ENCODE peak calls at places on chromosomes 13 and 19, in four cellular contexts. P is Panc1, O is testis, F is hepatocyte. R is an unnamed sample. For H3K4me1, the result is how much of the 10 kb centered on the place peaks cover.

GRCh38 chr19:24054044-24054935 is 32.7 kb upstream of the ZNF254 start:
- DNase-seq in P (peak), O (no peak), F (peak), R (no peak)

GRCh38 chr13:107284168-107284567 is 716.2 kb upstream of the ARGLU1 start:
- DNase-seq in P (no peak), O (no peak), F (no peak), R (no peak)

GRCh38 chr13:34207872-34208271 is 389.9 kb downstream of the RFC3 start:
- DNase-seq in P (no peak), O (no peak), F (no peak), R (no peak)

GRCh38 chr13:72586519-72586918 is 140.9 kb downstream of the MZT1 start:
- DNase-seq in P (no peak), O (peak), F (peak), R (no peak)

GRCh38 chr13:105377452-105377851 is 1158.0 kb downstream of the EFNB2 start:
- DNase-seq in P (no peak), O (no peak), F (no peak), R (no peak)

GRCh38 chr13:97233499-97233898 is 11.4 kb downstream of the MBNL2 start:
- DNase-seq in P (no peak), O (no peak), F (peak), R (no peak)

GRCh38 chr13:99666146-99666805 is 165.0 kb downstream of the TM9SF2 start:
- DNase-seq in P (no peak), O (no peak), F (no peak), R (no peak)

GRCh38 chr13:110546933-110547332 is 14.6 kb downstream of the RAB20 start:
- DNase-seq in P (no peak), O (peak), F (peak), R (no peak)

GRCh38 chr13:46804391-46804815 is 7.4 kb upstream of the ESD start:
- DNase-seq in P (peak), O (no peak), F (no peak), R (no peak)

GRCh38 chr19:18501351-18501750 is 20.5 kb downstream of the ELL start:
- DNase-seq in P (no peak), O (no peak), F (no peak), R (no peak)

GRCh38 chr19:38650180-38650775 is 2.8 kb downstream of the ACTN4 start:
- DNase-seq in P (no peak), O (no peak), F (peak), R (no peak)

GRCh38 chr13:71148391-71148790 is 718.6 kb downstream of the DACH1 start:
- DNase-seq in P (no peak), O (no peak), F (no peak), R (no peak)

GRCh38 chr19:5214371-5214770 is 126.2 kb downstream of the PTPRS start:
- DNase-seq in P (no peak), O (no peak), F (no peak), R (no peak)

GRCh38 chr19:5210556-5210955 is 130.1 kb downstream of the PTPRS start:
- DNase-seq in P (no peak), O (no peak), F (no peak), R (no peak)

GRCh38 chr19:5213667-5214066 is 126.9 kb downstream of the PTPRS start:
- DNase-seq in P (no peak), O (no peak), F (no peak), R (no peak)

GRCh38 chr19:5212101-5212500 is 128.5 kb downstream of the PTPRS start:
- DNase-seq in P (no peak), O (no peak), F (no peak), R (no peak)

DNA sequence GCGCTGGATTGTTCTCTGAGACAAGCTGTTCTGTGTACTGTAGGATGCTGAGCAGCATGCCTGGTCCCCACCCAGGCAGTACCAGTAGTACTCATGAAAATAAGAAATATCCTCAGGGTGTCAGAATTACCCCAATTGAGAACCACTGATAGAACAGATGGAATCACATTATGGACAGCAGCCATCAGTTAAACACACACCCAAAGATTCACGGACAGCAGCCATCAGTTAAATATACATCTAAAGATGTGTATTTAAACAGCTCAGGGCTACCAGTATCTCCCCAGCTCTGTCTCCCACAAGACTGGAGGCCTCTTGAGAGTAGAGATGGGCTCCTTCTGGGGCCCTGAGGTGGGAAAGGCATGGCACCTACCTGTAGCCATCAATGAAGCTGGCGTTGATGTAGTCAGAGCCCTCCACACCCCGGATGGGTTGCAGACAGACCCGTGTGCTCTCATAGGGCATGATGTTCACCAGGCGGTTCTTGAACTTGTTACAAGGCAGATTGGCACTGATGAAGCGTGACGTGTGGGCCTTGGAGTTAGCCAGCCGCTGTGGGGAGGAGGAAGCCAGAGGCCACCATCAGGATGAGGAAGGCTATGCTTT is 129.3 kb downstream of the PTPRS start:
- DNase-seq in P (no peak), O (no peak), F (no peak), R (no peak)
- H3K4me1 ChIP-seq in P (under half), O (under half), F (under half), R (under half)

DNA sequence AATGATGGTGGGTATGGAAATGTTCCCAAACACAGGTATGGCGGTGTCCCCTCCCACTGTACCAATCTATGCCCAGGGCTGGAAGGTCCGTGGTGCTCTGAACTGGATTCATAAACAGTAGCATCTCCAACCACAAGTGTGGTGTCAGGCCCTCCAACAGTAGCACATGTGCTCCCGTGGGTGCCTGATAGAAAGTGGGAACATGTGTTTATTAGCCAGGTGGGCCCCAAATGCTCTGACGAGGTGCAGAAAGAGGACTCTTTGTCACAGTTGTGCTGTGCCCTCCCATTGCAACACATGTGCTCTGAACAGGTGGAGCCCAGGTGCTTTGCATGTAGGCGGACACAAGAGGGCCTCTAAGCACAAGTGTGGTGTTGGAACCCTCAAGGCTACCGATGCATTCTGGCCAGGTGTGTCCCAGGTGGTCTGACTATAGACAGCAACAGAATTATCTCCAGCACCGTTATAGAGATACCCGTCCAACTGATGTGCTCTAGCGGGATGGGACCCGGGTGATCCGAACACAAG is 75.4 kb upstream of the ZNF30 start:
- DNase-seq in P (no peak), O (no peak), F (peak), R (no peak)
- TF ChIP-seq CTCF in P (no peak), O (no peak), F (peak), R (no peak)

DNA sequence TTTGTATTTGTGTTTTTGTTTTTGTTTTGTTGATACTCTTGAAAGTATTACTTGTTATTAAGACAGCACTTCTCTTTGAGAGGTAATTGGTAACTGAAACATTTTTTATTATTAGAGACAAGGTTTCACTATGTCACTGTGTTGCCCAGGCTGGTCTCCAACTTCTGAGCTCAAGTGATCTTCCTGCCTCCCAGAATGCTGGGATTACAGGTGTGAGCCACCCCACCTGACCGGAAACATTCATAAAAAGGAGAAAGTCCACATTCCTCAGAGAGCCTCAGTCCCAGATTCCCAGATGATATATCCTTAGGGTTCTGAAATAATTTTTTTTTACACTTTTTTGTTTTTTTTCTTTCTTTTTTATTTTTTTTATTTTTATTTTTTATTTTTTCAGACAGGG is 2.7 kb downstream of the CARM1 start:
- DNase-seq in P (no peak), O (no peak), F (no peak), R (no peak)
- H3K4me1 ChIP-seq in P (under half), O (under half), F (under half), R (under half)

DNA sequence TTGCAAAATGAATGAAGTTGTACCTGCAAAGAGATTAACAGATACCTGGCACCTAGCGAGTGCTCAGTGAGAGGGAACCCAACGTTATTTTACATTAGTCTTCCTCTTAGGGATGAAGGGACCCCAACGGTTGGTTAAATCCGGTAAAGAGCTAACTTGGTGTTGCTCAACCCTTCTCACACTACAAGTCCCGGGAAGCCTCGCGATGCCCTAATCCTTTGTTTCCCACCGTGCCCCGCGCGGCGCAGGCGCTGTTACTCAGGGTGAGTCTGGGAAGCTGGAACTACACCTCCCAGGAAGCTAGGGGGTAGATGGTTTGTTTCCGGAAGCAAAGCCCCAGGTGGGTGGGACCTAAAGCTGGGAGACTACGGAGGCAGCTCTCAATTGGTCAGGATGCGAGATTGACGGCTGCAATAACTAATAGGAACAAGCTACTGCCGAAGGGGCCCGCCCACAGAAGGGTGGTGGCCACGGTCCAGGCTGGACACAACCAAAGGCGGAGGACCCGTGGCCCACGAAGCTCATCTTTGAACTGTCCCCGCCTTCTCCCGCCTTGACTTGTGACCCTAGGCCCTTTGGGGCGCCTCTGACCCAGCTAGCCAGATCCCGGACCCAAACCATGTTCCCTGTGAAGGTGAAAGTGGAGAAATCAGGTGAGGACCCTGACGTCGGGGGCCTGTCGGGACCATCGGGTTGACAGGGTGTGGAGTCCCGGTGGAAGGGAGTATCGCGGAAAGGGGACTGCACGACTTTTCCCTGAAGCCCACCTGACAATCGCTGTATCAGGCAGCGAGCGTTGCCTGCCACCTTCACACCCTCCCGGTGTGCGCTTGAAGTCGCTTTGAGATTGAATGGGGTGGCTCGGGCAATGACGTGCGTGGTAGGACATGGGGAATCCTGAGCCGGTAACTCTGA is at the start of gene LIN37:
- DNase-seq in P (peak), O (peak), F (peak), R (peak)
- TF ChIP-seq CTCF in P (no peak), O (peak), F (no peak), R (no peak)

DNA sequence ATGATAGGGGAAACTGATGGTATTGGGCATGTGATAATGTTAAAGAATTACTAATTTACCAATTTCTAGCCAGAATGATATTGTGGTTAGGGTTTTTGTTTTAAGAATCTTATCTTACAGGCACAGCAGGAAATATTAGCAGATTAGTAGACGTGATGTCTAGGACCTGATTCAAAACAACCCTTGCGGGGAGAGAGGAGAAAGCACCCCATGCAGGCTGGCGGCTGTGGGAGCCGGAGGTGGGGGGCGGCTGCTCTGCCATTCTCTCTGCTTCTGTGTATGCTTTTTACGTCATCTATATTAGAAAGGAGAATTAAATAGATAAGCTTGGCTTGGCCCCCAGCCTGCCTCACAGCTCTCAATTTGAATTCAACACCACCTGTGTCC is 41.5 kb downstream of the MLLT1 start:
- DNase-seq in P (no peak), O (no peak), F (no peak), R (peak)
- H3K4me1 ChIP-seq in P (under half), O (under half), F (under half), R (half or more)